ENCODE peak calls at places on chromosomes 4 and X, in five cellular contexts. J, D, Q, N and U are unnamed samples.
A peak's percentile ranks its signal among the peaks of the same experiment; 100 is the strongest.

GRCh38 chrX:38870386-38870895 is 69.2 kb downstream of the MID1IP1 start:
- DNase-seq in J (no peak), D (no peak), Q (no peak), N (no peak), U (no peak)

GRCh38 chr4:147793973-147794690 is 62.2 kb downstream of the ARHGAP10 start:
- DNase-seq in J (no peak), D (no peak), Q (no peak), N (no peak), U (no peak)

GRCh38 chr4:176376032-176376614 is 56.4 kb downstream of the SPCS3 start:
- DNase-seq in J (no peak), D (peak; percentile 15), Q (no peak), N (no peak), U (no peak)

GRCh38 chr4:83731609-83732008 is 195.7 kb downstream of the GPAT3 start:
- DNase-seq in J (no peak), D (no peak), Q (no peak), N (no peak), U (no peak)

GRCh38 chrX:86133761-86134160 is 14.5 kb upstream of the DACH2 start:
- DNase-seq in J (no peak), D (no peak), Q (no peak), N (no peak), U (no peak)

GRCh38 chrX:138191998-138192397 is 519.5 kb downstream of the FGF13 start:
- DNase-seq in J (no peak), D (no peak), Q (no peak), N (peak; percentile 5), U (no peak)

GRCh38 chrX:72009731-72010130 is 99.1 kb downstream of the NHSL2 start:
- DNase-seq in J (no peak), D (no peak), Q (no peak), N (no peak), U (no peak)

GRCh38 chrX:97461763-97462162 is 578.1 kb downstream of the RPA4 start:
- DNase-seq in J (no peak), D (no peak), Q (no peak), N (no peak), U (no peak)

GRCh38 chr4:177400030-177400429 is 42.2 kb downstream of the AGA start:
- DNase-seq in J (no peak), D (no peak), Q (no peak), N (no peak), U (no peak)

GRCh38 chrX:97027384-97027922 is 143.7 kb downstream of the RPA4 start:
- DNase-seq in J (no peak), D (no peak), Q (no peak), N (no peak), U (no peak)

GRCh38 chr4:16250665-16251365 is 24.5 kb upstream of the TAPT1 start:
- DNase-seq in J (no peak), D (peak; percentile 38), Q (no peak), N (no peak), U (no peak)

GRCh38 chrX:65677954-65678469 is 10.6 kb downstream of the MSN start:
- DNase-seq in J (no peak), D (peak; percentile 28), Q (no peak), N (peak; percentile 52), U (no peak)

GRCh38 chrX:103063191-103063845 is 653 bp downstream of the BEX1 start:
- DNase-seq in J (no peak), D (no peak), Q (no peak), N (no peak), U (no peak)

GRCh38 chr4:144868309-144868708 is 222.4 kb downstream of the HHIP start:
- DNase-seq in J (no peak), D (no peak), Q (no peak), N (no peak), U (no peak)

GRCh38 chr4:65344278-65344825 is 325.9 kb downstream of the EPHA5 start:
- DNase-seq in J (no peak), D (no peak), Q (no peak), N (no peak), U (no peak)

GRCh38 chrX:130343411-130343810 is 3.7 kb downstream of the SLC25A14 start:
- DNase-seq in J (no peak), D (no peak), Q (no peak), N (no peak), U (no peak)

GRCh38 chrX:63679432-63679831 is 105.6 kb downstream of the ARHGEF9 start:
- DNase-seq in J (no peak), D (no peak), Q (no peak), N (no peak), U (no peak)

GRCh38 chr4:118682928-118683327 is 2.3 kb upstream of the METTL14 start:
- DNase-seq in J (no peak), D (peak; percentile 13), Q (no peak), N (no peak), U (no peak)

GRCh38 chrX:20620301-20620700 is 353.6 kb upstream of the RPS6KA3 start:
- DNase-seq in J (no peak), D (peak; percentile 1), Q (no peak), N (no peak), U (no peak)

GRCh38 chr4:137610960-137611359 is 78.7 kb upstream of the PCDH18 start:
- DNase-seq in J (no peak), D (no peak), Q (no peak), N (no peak), U (no peak)

GRCh38 chr4:924107-925096 is 7.7 kb downstream of the GAK start:
- DNase-seq in J (no peak), D (no peak), Q (peak; percentile 55), N (no peak), U (no peak)

GRCh38 chr4:179116011-179116410 is 1673.8 kb upstream of the AGA start:
- DNase-seq in J (no peak), D (no peak), Q (no peak), N (no peak), U (no peak)

GRCh38 chr4:77007358-77008230 is 58.0 kb downstream of the SEPTIN11 start:
- DNase-seq in J (no peak), D (no peak), Q (no peak), N (no peak), U (peak; percentile 42)

GRCh38 chr4:186724861-186725419 is 1.3 kb upstream of the FAT1 start:
- DNase-seq in J (peak; percentile 46), D (no peak), Q (no peak), N (peak; percentile 29), U (no peak)

GRCh38 chr4:73419106-73420038 is 15.3 kb downstream of the ALB start:
- DNase-seq in J (no peak), D (no peak), Q (no peak), N (no peak), U (no peak)

GRCh38 chr4:6470502-6471302 is 1.7 kb downstream of the PPP2R2C start:
- DNase-seq in J (peak; percentile 26), D (peak; percentile 43), Q (peak; percentile 46), N (peak; percentile 7), U (no peak)

GRCh38 chr4:88827442-88827841 is 129.8 kb upstream of the NAP1L5 start:
- DNase-seq in J (no peak), D (no peak), Q (no peak), N (no peak), U (no peak)

GRCh38 chr4:8780596-8781368 is 90.9 kb downstream of the HMX1 start:
- DNase-seq in J (no peak), D (no peak), Q (peak; percentile 36), N (no peak), U (no peak)

GRCh38 chrX:39827959-39828358 is 269.8 kb downstream of the BCOR start:
- DNase-seq in J (no peak), D (no peak), Q (no peak), N (no peak), U (no peak)

GRCh38 chr4:86895692-86896488 is 3.7 kb upstream of the C4orf36 start:
- DNase-seq in J (no peak), D (peak; percentile 22), Q (no peak), N (peak; percentile 74), U (no peak)

GRCh38 chr4:125526420-125526819 is 211.7 kb downstream of the FAT4 start:
- DNase-seq in J (no peak), D (no peak), Q (no peak), N (no peak), U (no peak)

DNA sequence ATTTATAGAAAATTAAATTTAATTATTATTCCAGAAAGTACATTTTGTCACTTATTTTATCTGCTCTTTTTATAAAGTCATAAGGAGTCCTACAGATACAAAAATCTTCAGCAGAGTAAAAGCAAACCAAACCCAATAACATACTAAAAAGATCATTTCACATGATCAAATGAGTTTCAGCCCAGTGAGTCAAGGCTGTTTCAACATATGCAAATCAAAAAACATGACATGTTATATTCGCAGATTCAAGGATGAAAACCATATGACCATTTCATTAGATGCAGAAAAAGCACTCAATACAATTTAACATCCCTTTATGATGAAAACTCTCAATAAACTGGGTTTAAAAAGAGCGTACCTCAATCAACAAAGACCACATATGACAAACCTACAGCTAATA is 214.3 kb downstream of the FAT4 start:
- DNase-seq in J (no peak), D (no peak), Q (no peak), N (no peak), U (no peak)
- H3K9me3 ChIP-seq in J (no peaks in the 10 kb centered on the region), D (no peaks in the 10 kb centered on the region), Q (no peaks in the 10 kb centered on the region), N (no peaks in the 10 kb centered on the region), U (no peaks in the 10 kb centered on the region)

DNA sequence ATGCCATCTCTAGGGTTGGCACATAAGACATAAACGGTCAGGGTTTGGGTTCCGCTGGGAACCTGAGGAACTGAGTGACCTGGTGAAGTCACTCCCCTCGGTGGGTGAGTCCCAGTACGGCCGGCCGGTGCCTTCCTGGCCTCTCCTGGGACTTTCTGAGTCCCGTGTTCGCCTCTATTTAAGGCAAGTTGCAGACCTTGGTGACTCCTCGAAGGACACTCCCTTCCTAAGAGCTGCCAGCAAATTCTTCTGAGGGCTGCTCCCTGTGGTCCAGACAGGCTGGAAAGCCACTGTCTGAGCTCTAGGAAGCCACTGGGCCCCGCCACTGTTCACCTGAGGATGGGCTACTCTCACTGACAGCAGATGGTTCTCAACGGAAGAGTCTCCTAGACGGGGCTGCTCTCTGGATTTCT is 16.0 kb downstream of the CTAG1A start:
- DNase-seq in J (no peak), D (no peak), Q (no peak), N (no peak), U (no peak)
- H3K9me3 ChIP-seq in J (no peaks in the 10 kb centered on the region), D (no peaks in the 10 kb centered on the region), Q (no peaks in the 10 kb centered on the region), N (no peaks in the 10 kb centered on the region), U (no peaks in the 10 kb centered on the region)

GRCh38 chr4:14787894-14788293 is 214.4 kb upstream of the CPEB2 start:
- DNase-seq in J (no peak), D (no peak), Q (no peak), N (no peak), U (no peak)

GRCh38 chr4:14787221-14787620 is 215.1 kb upstream of the CPEB2 start:
- DNase-seq in J (no peak), D (no peak), Q (no peak), N (no peak), U (no peak)

GRCh38 chr4:14783011-14783877 is 219.0 kb upstream of the CPEB2 start:
- DNase-seq in J (no peak), D (no peak), Q (no peak), N (no peak), U (no peak)
- H3K9me3 ChIP-seq in J (no peaks in the 10 kb centered on the region), D (peaks cover 6% of the 10 kb centered on the region), Q (no peaks in the 10 kb centered on the region), N (peaks cover 13% of the 10 kb centered on the region), U (no peaks in the 10 kb centered on the region)

GRCh38 chr4:4347585-4347984 is 39.3 kb upstream of the NSG1 start:
- DNase-seq in J (no peak), D (no peak), Q (no peak), N (no peak), U (no peak)

GRCh38 chr4:4356106-4357041 is 30.5 kb upstream of the NSG1 start:
- DNase-seq in J (no peak), D (no peak), Q (no peak), N (no peak), U (no peak)

GRCh38 chr4:4349902-4350301 is 37.0 kb upstream of the NSG1 start:
- DNase-seq in J (no peak), D (no peak), Q (no peak), N (no peak), U (no peak)

GRCh38 chr4:4355302-4355701 is 31.6 kb upstream of the NSG1 start:
- DNase-seq in J (no peak), D (no peak), Q (no peak), N (no peak), U (no peak)

GRCh38 chr4:4350909-4351308 is 36.0 kb upstream of the NSG1 start:
- DNase-seq in J (no peak), D (no peak), Q (no peak), N (no peak), U (no peak)
- H3K9me3 ChIP-seq in J (no peaks in the 10 kb centered on the region), D (no peaks in the 10 kb centered on the region), Q (no peaks in the 10 kb centered on the region), N (no peaks in the 10 kb centered on the region), U (no peaks in the 10 kb centered on the region)